ENCODE peak calls at places on chromosomes 2 and 18, in ten cellular contexts. C is astrocyte of the spinal cord; L is NCI-H345; K is prostate gland; R is endothelial cell of umbilical vein; Y is fibroblast of pulmonary artery; H is tibial artery; E is Jurkat, Clone E6-1; B is NCI-H1436 treated with DMSO at 0.1 percent for 48 hours; S is body of pancreas. Q is an unnamed sample.

GRCh38 chr2:29165362-29166236 is 50.4 kb downstream of the CLIP4 start:
- DNase-seq in C (peak; percentile 72), L (peak; percentile 17), K (peak; percentile 34), R (peak; percentile 3), Y (peak; percentile 66), H (no peak), E (no peak), B (no peak), S (no peak), Q (peak; percentile 44)

GRCh38 chr2:1594281-1595171 is 149.8 kb downstream of the PXDN start:
- DNase-seq in C (peak; percentile 36), L (peak; percentile 56), K (no peak), R (no peak), Y (no peak), H (no peak), E (no peak), B (no peak), S (no peak), Q (no peak)

GRCh38 chr2:200306969-200307811 is 697 bp downstream of the SPATS2L start:
- DNase-seq in C (peak; percentile 37), L (peak; percentile 41), K (peak; percentile 41), R (peak; percentile 37), Y (peak; percentile 37), H (peak; percentile 23), E (no peak), B (no peak), S (peak; percentile 52), Q (peak; percentile 20)

GRCh38 chr18:48836231-48836805 is 114.4 kb downstream of the SMAD7 start:
- DNase-seq in C (no peak), L (no peak), K (no peak), R (no peak), Y (no peak), H (peak; percentile 14), E (no peak), B (no peak), S (no peak), Q (no peak)

GRCh38 chr2:10740226-10740625 is 18.8 kb downstream of the ATP6V1C2 start:
- DNase-seq in C (no peak), L (no peak), K (no peak), R (no peak), Y (peak; percentile 57), H (no peak), E (no peak), B (no peak), S (no peak), Q (no peak)

GRCh38 chr2:219541611-219542180 is 1.9 kb downstream of the CHPF start:
- DNase-seq in C (peak; percentile 70), L (peak; percentile 90), K (peak; percentile 80), R (peak; percentile 79), Y (peak; percentile 66), H (peak; percentile 71), E (peak; percentile 76), B (peak; percentile 35), S (peak; percentile 93), Q (peak; percentile 75)

GRCh38 chr2:26270363-26270762 is 25.6 kb downstream of the HADHB start:
- DNase-seq in C (no peak), L (no peak), K (no peak), R (peak; percentile 28), Y (no peak), H (no peak), E (no peak), B (no peak), S (no peak), Q (no peak)

GRCh38 chr2:236949089-236949935 is 136.4 kb upstream of the COPS8 start:
- DNase-seq in C (no peak), L (no peak), K (no peak), R (no peak), Y (no peak), H (no peak), E (no peak), B (no peak), S (no peak), Q (no peak)

GRCh38 chr2:188364033-188364432 is 72.4 kb downstream of the GULP1 start:
- DNase-seq in C (no peak), L (no peak), K (no peak), R (no peak), Y (no peak), H (no peak), E (no peak), B (no peak), S (no peak), Q (no peak)

GRCh38 chr2:107936427-107937359 is 49.6 kb upstream of the SLC5A7 start:
- DNase-seq in C (no peak), L (peak; percentile 21), K (no peak), R (no peak), Y (peak; percentile 4), H (no peak), E (peak; percentile 29), B (no peak), S (no peak), Q (no peak)

GRCh38 chr18:9032519-9032918 is 70.0 kb upstream of the NDUFV2 start:
- DNase-seq in C (no peak), L (no peak), K (no peak), R (no peak), Y (no peak), H (no peak), E (no peak), B (no peak), S (no peak), Q (no peak)

GRCh38 chr2:116061023-116061422 is 1618.6 kb downstream of the DPP10 start:
- DNase-seq in C (no peak), L (no peak), K (no peak), R (no peak), Y (no peak), H (no peak), E (no peak), B (no peak), S (no peak), Q (no peak)

GRCh38 chr2:10172033-10172865 is 49.7 kb downstream of the RRM2 start:
- DNase-seq in C (no peak), L (no peak), K (no peak), R (no peak), Y (no peak), H (no peak), E (no peak), B (no peak), S (no peak), Q (no peak)

GRCh38 chr2:114769110-114769509 is 326.7 kb downstream of the DPP10 start:
- DNase-seq in C (no peak), L (no peak), K (no peak), R (no peak), Y (no peak), H (no peak), E (no peak), B (no peak), S (no peak), Q (no peak)

GRCh38 chr18:61743775-61744531 is 148.9 kb downstream of the RNF152 start:
- DNase-seq in C (peak; percentile 52), L (no peak), K (no peak), R (no peak), Y (peak; percentile 44), H (peak; percentile 48), E (no peak), B (no peak), S (no peak), Q (no peak)

GRCh38 chr2:127413782-127414743 is 4.2 kb upstream of the PROC start:
- DNase-seq in C (peak; percentile 69), L (no peak), K (no peak), R (peak; percentile 74), Y (peak; percentile 71), H (no peak), E (no peak), B (no peak), S (no peak), Q (no peak)

GRCh38 chr2:38492042-38492615 is 110.6 kb downstream of the HNRNPLL start:
- DNase-seq in C (no peak), L (no peak), K (no peak), R (no peak), Y (no peak), H (no peak), E (no peak), B (no peak), S (no peak), Q (no peak)

GRCh38 chr2:29518988-29519925 is 402.1 kb downstream of the ALK start:
- DNase-seq in C (peak; percentile 60), L (no peak), K (no peak), R (no peak), Y (peak; percentile 71), H (no peak), E (no peak), B (no peak), S (peak; percentile 65), Q (no peak)

GRCh38 chr2:151032741-151033152 is 228.9 kb downstream of the RBM43 start:
- DNase-seq in C (peak; percentile 77), L (no peak), K (no peak), R (no peak), Y (peak; percentile 60), H (no peak), E (no peak), B (no peak), S (no peak), Q (no peak)

GRCh38 chr2:100945433-100945740 is 56.7 kb upstream of the RPL31 start:
- DNase-seq in C (no peak), L (no peak), K (no peak), R (no peak), Y (no peak), H (no peak), E (no peak), B (no peak), S (no peak), Q (no peak)

GRCh38 chr2:70936165-70936978 is 672 bp downstream of the ATP6V1B1 start:
- DNase-seq in C (no peak), L (peak; percentile 20), K (no peak), R (no peak), Y (no peak), H (no peak), E (no peak), B (no peak), S (peak; percentile 3), Q (no peak)

GRCh38 chr2:238117199-238118154 is 17.3 kb downstream of the ESPNL start:
- DNase-seq in C (no peak), L (no peak), K (no peak), R (no peak), Y (no peak), H (no peak), E (no peak), B (no peak), S (no peak), Q (no peak)

GRCh38 chr18:6509417-6510198 is 94.9 kb upstream of the L3MBTL4 start:
- DNase-seq in C (peak; percentile 6), L (no peak), K (peak; percentile 25), R (no peak), Y (no peak), H (no peak), E (no peak), B (no peak), S (no peak), Q (peak; percentile 15)

GRCh38 chr2:148817210-148817708 is 57.8 kb upstream of the KIF5C start:
- DNase-seq in C (peak; percentile 6), L (peak; percentile 43), K (no peak), R (no peak), Y (peak; percentile 35), H (no peak), E (no peak), B (no peak), S (no peak), Q (no peak)

GRCh38 chr2:46047280-46047679 is 249.9 kb upstream of the EPAS1 start:
- DNase-seq in C (peak; percentile 46), L (no peak), K (no peak), R (peak; percentile 30), Y (no peak), H (no peak), E (no peak), B (no peak), S (no peak), Q (no peak)

GRCh38 chr18:48827321-48828200 is 123.2 kb downstream of the SMAD7 start:
- DNase-seq in C (peak; percentile 91), L (peak; percentile 25), K (no peak), R (peak; percentile 70), Y (peak; percentile 68), H (peak; percentile 29), E (no peak), B (peak; percentile 13), S (no peak), Q (no peak)

GRCh38 chr2:38598991-38599295 is 3.8 kb downstream of the HNRNPLL start:
- DNase-seq in C (no peak), L (no peak), K (no peak), R (peak; percentile 47), Y (peak; percentile 41), H (no peak), E (no peak), B (no peak), S (no peak), Q (no peak)

Q was measured in HTR-8/SVneo.